ENCODE peak calls at places on chromosomes 16 and 17, in four cellular contexts. F is heart right ventricle; G is CD8-positive, alpha-beta T cell; U is osteoblast. H is an unnamed sample.

GRCh38 chr16:28491080-28491969 is 549 bp downstream of the CLN3 start:
- DNase-seq in G (peak; percentile 31), F (peak; percentile 45), U (peak; percentile 80), H (peak; percentile 75)

GRCh38 chr17:30567231-30568116 is 90.3 kb downstream of the GOSR1 start:
- DNase-seq in F (no peak), G (no peak), U (no peak), H (no peak)

GRCh38 chr17:8152112-8152775 is at the start of gene PER1:
- DNase-seq in U (peak; percentile 99), G (peak; percentile 82), F (peak; percentile 98), H (peak; percentile 98)

GRCh38 chr16:57797526-57798266 is 4.6 kb downstream of the KIFC3 start:
- DNase-seq in U (no peak), G (no peak), F (peak; percentile 40), H (no peak)

GRCh38 chr17:55238931-55239297 is 25.8 kb upstream of the HLF start:
- DNase-seq in U (no peak), G (no peak), F (no peak), H (no peak)

GRCh38 chr16:78955206-78955605 is 645.3 kb downstream of the MAF start:
- DNase-seq in F (no peak), U (no peak), G (no peak), H (no peak)

GRCh38 chr17:74427048-74427762 is 4.7 kb upstream of the GPRC5C start:
- DNase-seq in F (no peak), G (no peak), U (peak; percentile 49), H (no peak)

GRCh38 chr16:10362077-10362863 is 23.6 kb upstream of the ATF7IP2 start:
- DNase-seq in U (no peak), G (no peak), F (no peak), H (no peak)

GRCh38 chr17:17729620-17730249 is 48.5 kb downstream of the RAI1 start:
- DNase-seq in G (peak; percentile 60), F (no peak), U (peak; percentile 79), H (no peak)

GRCh38 chr16:11392041-11392581 is 46.9 kb downstream of the RMI2 start:
- DNase-seq in G (no peak), U (peak; percentile 76), F (no peak), H (no peak)
- H3K4me1 ChIP-seq in G (no peaks in the 10 kb centered on the region), U (peaks cover 2% of the 10 kb centered on the region), F (peaks cover 9% of the 10 kb centered on the region), H (peaks cover 2% of the 10 kb centered on the region)

GRCh38 chr16:88759976-88760350 is 25.1 kb downstream of the PIEZO1 start:
- DNase-seq in F (no peak), U (no peak), G (no peak), H (no peak)
- H3K27ac ChIP-seq in F (no peak overlapping the region), U (no peak overlapping the region), G (no peak overlapping the region), H (no peak overlapping the region)

DNA sequence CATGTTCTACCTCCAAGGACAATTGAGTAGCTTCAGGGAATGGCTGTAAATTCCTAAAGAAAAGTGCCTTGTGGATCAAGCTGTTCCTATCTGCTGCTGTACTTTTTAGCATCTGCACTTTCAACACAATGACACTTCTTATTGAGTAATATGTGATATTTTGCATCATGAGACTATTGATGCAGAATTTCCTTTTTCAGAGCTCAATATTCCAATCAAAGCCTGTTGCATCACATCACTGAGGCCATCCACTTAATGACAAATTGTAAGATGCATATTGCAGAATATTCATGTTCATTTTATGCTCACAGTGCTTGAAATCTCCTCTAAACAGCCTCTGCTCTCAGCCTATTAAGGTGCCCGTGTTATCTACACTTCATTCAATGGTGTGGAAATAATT is 9.1 kb upstream of the SKAP1 start:
- DNase-seq in G (no peak), U (no peak), F (no peak), H (no peak)
- H3K27me3 ChIP-seq in G (no peaks in the 10 kb centered on the region), U (peaks cover 43% of the 10 kb centered on the region), F (peaks cover 46% of the 10 kb centered on the region), H (peaks cover 32% of the 10 kb centered on the region)

DNA sequence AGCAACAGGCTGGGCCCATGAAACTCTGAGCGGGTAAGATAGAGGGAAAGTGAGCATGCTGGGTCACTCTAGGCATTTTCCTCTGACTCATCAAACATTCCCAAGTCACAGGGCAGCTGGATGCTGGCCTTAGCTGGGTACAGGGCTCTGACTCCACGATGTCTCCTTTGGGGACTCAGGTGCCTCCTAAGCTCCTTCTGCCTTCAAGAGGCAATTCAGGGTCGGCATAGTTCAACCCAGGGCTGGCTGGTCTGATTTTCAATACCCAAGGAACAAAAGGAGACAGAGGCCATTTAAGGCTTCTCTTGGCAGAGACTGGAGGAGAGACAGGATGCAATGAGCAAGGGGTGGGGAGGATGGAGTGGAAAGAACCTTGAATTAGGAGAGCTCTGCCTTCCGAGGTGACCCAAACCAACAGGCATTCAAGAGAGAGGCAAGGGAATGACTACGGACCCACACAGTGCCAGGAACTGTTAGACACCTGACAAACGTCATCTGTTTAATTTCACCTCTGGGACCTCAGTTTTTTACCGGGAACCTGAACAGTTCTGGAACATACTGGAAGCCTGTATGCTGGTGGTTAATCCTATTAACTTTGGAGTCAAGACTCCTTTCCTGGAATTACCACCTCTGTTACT is 905 bp downstream of the WBP2 start:
- DNase-seq in U (peak; percentile 94), F (no peak), G (no peak), H (peak; percentile 84)
- H3K4me1 ChIP-seq in U (peaks cover 26% of the 10 kb centered on the region), F (peaks cover 84% of the 10 kb centered on the region), G (peaks cover 19% of the 10 kb centered on the region), H (peaks cover 44% of the 10 kb centered on the region)

GRCh38 chr17:49031965-49032928 is 35.1 kb downstream of the IGF2BP1 start:
- DNase-seq in U (peak; percentile 95), G (peak; percentile 36), F (no peak), H (no peak)
- H3K27ac ChIP-seq in U (no peak overlapping the region), G (no peak overlapping the region), F (no peak overlapping the region), H (no peak overlapping the region)

GRCh38 chr17:48642843-48643696 is 16.9 kb upstream of the HOXB9 start:
- DNase-seq in U (peak; percentile 73), F (no peak), G (no peak), H (no peak)
- H3K27me3 ChIP-seq in U (peaks cover 98% of the 10 kb centered on the region), F (peaks cover 100% of the 10 kb centered on the region), G (peaks cover 44% of the 10 kb centered on the region), H (peaks cover 97% of the 10 kb centered on the region)

GRCh38 chr17:59465949-59466307 is 99.5 kb upstream of the DHX40 start:
- DNase-seq in G (no peak), F (no peak), U (no peak), H (no peak)
- H3K4me1 ChIP-seq in G (peaks cover 6% of the 10 kb centered on the region), F (peaks cover 5% of the 10 kb centered on the region), U (no peaks in the 10 kb centered on the region), H (no peaks in the 10 kb centered on the region)

GRCh38 chr16:48632137-48632774 is 22.3 kb upstream of the N4BP1 start:
- DNase-seq in U (no peak), G (no peak), F (no peak), H (no peak)
- H3K27ac ChIP-seq in U (no peak overlapping the region), G (no peak overlapping the region), F (no peak overlapping the region), H (no peak overlapping the region)

DNA sequence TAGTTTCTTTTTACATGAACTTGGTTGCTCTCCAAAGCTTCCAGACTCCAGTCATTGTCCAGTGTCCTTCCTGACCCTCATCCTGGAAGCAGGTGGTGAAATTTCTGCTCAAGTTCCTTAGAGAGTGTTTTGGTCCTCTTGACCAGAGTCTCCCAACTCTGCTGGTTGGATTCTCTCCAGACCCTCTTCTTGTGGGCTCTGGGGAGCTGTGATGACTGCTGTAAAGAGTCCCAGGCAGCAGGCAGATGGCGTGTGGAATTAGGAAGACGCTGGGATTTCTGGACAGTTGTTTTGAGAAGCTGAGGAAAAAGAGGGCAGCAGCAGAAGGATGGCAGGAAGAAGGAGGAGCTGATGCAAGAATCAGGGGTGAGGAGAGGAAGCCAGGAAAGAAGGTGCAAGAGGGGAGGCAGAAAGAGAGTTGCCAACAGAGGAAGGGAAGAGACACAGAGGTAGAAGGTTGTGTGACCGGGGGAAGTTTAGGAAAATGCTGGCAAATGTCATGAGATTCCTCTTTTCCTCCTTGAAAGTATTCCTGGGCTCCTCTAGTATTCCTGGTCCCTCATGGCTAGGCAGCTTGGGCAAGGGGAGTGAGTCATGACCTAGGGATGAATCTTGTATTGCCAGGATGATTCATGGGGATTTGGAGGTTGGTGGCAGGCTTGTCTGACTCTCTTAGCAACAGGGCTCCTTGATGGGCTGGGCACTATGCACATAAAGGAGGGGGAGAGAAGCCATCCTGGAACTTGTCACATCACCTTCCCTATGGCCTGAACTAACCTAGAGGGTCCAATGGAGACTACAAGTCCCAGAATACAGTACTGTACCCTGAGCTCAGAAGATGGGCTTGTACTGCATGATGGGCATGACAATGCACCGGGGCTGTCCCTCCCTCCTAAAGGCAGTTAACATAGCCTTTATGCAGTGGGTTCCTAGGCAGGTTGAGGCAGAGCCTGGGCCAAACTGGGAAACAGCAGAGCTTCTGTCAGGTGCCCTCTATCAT is 1.9 kb upstream of the SEZ6 start:
- DNase-seq in U (peak; percentile 98), F (no peak), G (no peak), H (no peak)
- H3K27me3 ChIP-seq in U (peaks cover 62% of the 10 kb centered on the region), F (peaks cover 58% of the 10 kb centered on the region), G (peaks cover 21% of the 10 kb centered on the region), H (peaks cover 71% of the 10 kb centered on the region)

DNA sequence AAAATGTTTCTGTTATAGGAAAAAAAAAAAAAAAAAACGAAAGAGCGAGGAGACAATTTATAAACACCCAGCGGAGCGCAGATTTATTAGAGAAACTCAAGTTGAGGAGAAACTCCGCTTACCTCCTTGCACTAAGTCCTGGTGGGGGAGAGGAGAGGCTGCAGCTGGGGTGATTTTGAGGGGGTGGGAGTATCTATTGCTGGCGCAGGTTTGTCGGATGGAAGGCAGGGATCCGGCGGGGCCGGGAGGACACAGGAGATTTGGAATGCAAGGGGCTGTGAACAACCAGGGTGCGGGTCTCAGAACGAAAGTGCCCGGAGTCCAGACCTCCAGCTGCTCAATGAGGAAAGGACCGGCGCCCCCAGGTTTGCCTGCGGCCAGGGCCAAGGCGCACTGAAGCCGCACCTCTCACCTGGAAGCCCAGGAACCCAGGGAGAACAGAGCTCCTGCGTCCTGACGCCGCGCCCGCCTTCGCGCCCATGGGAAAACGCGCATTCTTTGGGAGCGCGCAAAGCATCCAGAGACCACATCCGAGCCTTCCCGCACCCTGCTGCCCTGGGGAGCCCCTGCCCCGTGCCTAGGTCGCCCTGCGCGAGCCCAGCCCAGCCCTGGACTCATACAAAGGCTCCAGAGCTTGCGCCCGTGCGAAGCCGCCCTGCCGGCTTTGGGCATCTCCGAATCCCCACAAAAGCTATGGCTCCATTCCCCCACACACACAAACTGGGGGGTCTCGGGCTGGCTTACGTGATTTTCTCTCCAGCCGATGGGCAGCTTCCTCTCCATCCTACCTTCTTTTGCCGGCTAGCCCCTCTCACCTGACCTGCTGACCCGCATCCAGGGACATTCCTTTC is 2.6 kb upstream of the HOXB8 start:
- DNase-seq in G (no peak), U (no peak), F (no peak), H (no peak)
- H3K4me1 ChIP-seq in G (peaks cover 39% of the 10 kb centered on the region), U (no peaks in the 10 kb centered on the region), F (peaks cover 20% of the 10 kb centered on the region), H (no peaks in the 10 kb centered on the region)

H was measured in tibial artery.